ENCODE peak calls at places on chromosomes 5 and 9, in eight cellular contexts. U is stomach, T is AG09309, Z is AG10803, Y is GM12865, X is Caco-2, B is BE2C, W is lower lobe of right lung. F is an unnamed sample.
A peak's percentile ranks its signal among the peaks of the same experiment; 100 is the strongest.

GRCh38 chr5:150196986-150197385 is 7.1 kb downstream of the SLC6A7 start:
- DNase-seq in U (no peak), B (no peak), Z (no peak), W (no peak), X (no peak), T (no peak), Y (no peak), F (no peak)

GRCh38 chr9:103361906-103362305 is 366.8 kb downstream of the CYLC2 start:
- DNase-seq in W (no peak), Z (no peak), T (no peak), X (no peak), Y (no peak), B (no peak), U (no peak), F (no peak)

GRCh38 chr9:93575706-93576295 is 583 bp upstream of the PHF2 start:
- DNase-seq in U (peak; percentile 46), B (no peak), T (no peak), Z (peak; percentile 48), Y (peak; percentile 54), X (peak; percentile 12), W (peak; percentile 79), F (peak; percentile 61)

GRCh38 chr5:142432369-142432863 is 107.6 kb upstream of the SPRY4 start:
- DNase-seq in U (peak; percentile 86), Z (no peak), B (peak; percentile 47), Y (no peak), T (no peak), W (peak; percentile 66), X (no peak), F (no peak)

GRCh38 chr9:116355153-116355827 is 201.7 kb downstream of the PAPPA start:
- DNase-seq in W (no peak), U (peak; percentile 41), Z (no peak), X (no peak), Y (no peak), B (no peak), T (no peak), F (no peak)

GRCh38 chr5:39151731-39152130 is 67.6 kb downstream of the FYB1 start:
- DNase-seq in U (no peak), T (no peak), B (no peak), Y (no peak), X (no peak), W (no peak), Z (no peak), F (no peak)

GRCh38 chr5:132020568-132021339 is 9.3 kb upstream of the ACSL6 start:
- DNase-seq in X (no peak), T (no peak), U (no peak), W (no peak), Y (no peak), B (no peak), Z (no peak), F (no peak)

GRCh38 chr5:90251447-90251846 is 158.1 kb downstream of the CETN3 start:
- DNase-seq in Y (no peak), U (no peak), B (no peak), W (no peak), T (no peak), X (no peak), Z (no peak), F (no peak)

GRCh38 chr5:14110680-14111079 is 32.5 kb upstream of the TRIO start:
- DNase-seq in W (no peak), Y (no peak), B (no peak), U (no peak), X (no peak), T (peak; percentile 94), Z (peak; percentile 97), F (no peak)

GRCh38 chr5:140242890-140243585 is 59.9 kb downstream of the PFDN1 start:
- DNase-seq in X (no peak), W (peak; percentile 61), B (no peak), Y (no peak), Z (no peak), T (no peak), U (peak; percentile 71), F (no peak)

GRCh38 chr5:87151547-87151946 is 116.1 kb upstream of the RASA1 start:
- DNase-seq in W (no peak), Y (peak; percentile 24), X (no peak), Z (peak; percentile 86), U (no peak), T (peak; percentile 44), B (no peak), F (no peak)

GRCh38 chr5:43215073-43215631 is 23.1 kb downstream of the NIM1K start:
- DNase-seq in T (no peak), Z (peak; percentile 56), W (peak; percentile 77), U (no peak), Y (no peak), B (no peak), X (no peak), F (no peak)

GRCh38 chr5:63125862-63126261 is 547.2 kb downstream of the LRRC70 start:
- DNase-seq in B (no peak), Y (peak; percentile 22), X (peak; percentile 26), U (no peak), T (no peak), Z (peak; percentile 30), W (no peak), F (no peak)

GRCh38 chr5:143771229-143772001 is 40.5 kb upstream of the HMHB1 start:
- DNase-seq in T (no peak), Z (peak; percentile 45), W (no peak), Y (no peak), X (no peak), U (no peak), B (no peak), F (no peak)

GRCh38 chr5:71762826-71763225 is 43.8 kb downstream of the CARTPT start:
- DNase-seq in T (no peak), U (no peak), Z (no peak), B (no peak), W (no peak), Y (no peak), X (no peak), F (no peak)

GRCh38 chr9:98222885-98223640 is 30.6 kb upstream of the CORO2A start:
- DNase-seq in B (no peak), Y (no peak), Z (peak; percentile 100), T (peak; percentile 99), X (no peak), W (no peak), U (no peak), F (no peak)

GRCh38 chr9:127976943-127977871 is 3.6 kb downstream of the EEIG1 start:
- DNase-seq in U (no peak), X (no peak), T (no peak), Z (no peak), Y (no peak), B (no peak), W (no peak), F (no peak)

GRCh38 chr5:146409081-146409671 is 38.0 kb upstream of the TCERG1 start:
- DNase-seq in T (no peak), Z (peak; percentile 11), X (no peak), W (no peak), Y (no peak), U (no peak), B (no peak), F (no peak)

GRCh38 chr5:76836585-76836984 is 13.2 kb upstream of the S100Z start:
- DNase-seq in Z (no peak), Y (no peak), W (no peak), X (no peak), U (no peak), T (no peak), B (no peak), F (peak; percentile 3)

GRCh38 chr5:76831108-76831447 is 12.2 kb downstream of the F2RL1 start:
- DNase-seq in T (peak; percentile 29), W (no peak), B (no peak), Y (peak; percentile 54), U (peak; percentile 46), X (no peak), Z (peak; percentile 76), F (no peak)

GRCh38 chr5:76838481-76839261 is 11.1 kb upstream of the S100Z start:
- DNase-seq in Z (peak; percentile 40), U (no peak), T (no peak), Y (no peak), X (no peak), B (no peak), W (no peak), F (no peak)

DNA sequence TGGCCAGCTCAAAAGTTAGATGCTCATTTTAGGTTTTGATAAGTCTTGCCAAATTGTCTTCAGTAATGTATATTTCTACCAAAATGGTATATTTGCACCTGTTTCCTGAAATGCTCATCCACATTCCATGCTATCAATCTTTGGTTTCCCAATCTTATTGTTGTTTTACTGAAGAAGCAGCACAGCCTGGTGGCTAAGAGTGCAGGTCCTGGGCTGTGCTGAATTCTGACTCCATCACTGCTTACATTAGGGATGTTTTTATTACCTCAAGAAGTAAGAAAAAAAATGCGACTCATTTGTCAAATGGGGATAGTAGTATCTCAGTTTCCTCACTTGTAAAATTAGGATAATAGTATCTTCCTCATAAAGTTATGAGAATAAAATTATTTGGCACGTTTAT is 13.6 kb upstream of the S100Z start:
- DNase-seq in U (no peak), Y (no peak), W (no peak), T (no peak), X (no peak), Z (no peak), B (no peak), F (no peak)
- TF ChIP-seq CTCF in U (no peak), Y (no peak), W (no peak), T (peak; percentile 25), X (no peak), Z (no peak), B (no peak), F (no peak)

GRCh38 chr9:131407717-131408195 is 13.9 kb downstream of the PRRC2B start:
- DNase-seq in U (no peak), W (peak; percentile 60), T (no peak), Z (peak; percentile 52), B (no peak), Y (no peak), X (no peak), F (peak; percentile 44)
- H3K4me3 ChIP-seq in U (peak overlapping the region; percentile 2), W (peak overlapping the region; percentile 20), T (no peak overlapping the region), Z (peak overlapping the region; percentile 4), B (no peak overlapping the region), Y (no peak overlapping the region), X (no peak overlapping the region), F (peak overlapping the region; percentile 15)

GRCh38 chr5:20331826-20332225 is 343.8 kb upstream of the CDH18 start:
- DNase-seq in X (no peak), B (no peak), Y (no peak), U (no peak), Z (no peak), W (no peak), T (no peak), F (no peak)

GRCh38 chr5:20340123-20340522 is 352.1 kb upstream of the CDH18 start:
- DNase-seq in B (no peak), X (no peak), T (no peak), W (no peak), U (no peak), Y (no peak), Z (no peak), F (no peak)

GRCh38 chr5:20335978-20336377 is 348.0 kb upstream of the CDH18 start:
- DNase-seq in X (peak; percentile 5), W (no peak), Z (no peak), T (no peak), B (peak; percentile 37), U (no peak), Y (no peak), F (no peak)
- TF ChIP-seq CTCF in X (no peak), W (no peak), Z (no peak), T (no peak), B (peak; percentile 53), U (no peak), Y (no peak), F (no peak)

DNA sequence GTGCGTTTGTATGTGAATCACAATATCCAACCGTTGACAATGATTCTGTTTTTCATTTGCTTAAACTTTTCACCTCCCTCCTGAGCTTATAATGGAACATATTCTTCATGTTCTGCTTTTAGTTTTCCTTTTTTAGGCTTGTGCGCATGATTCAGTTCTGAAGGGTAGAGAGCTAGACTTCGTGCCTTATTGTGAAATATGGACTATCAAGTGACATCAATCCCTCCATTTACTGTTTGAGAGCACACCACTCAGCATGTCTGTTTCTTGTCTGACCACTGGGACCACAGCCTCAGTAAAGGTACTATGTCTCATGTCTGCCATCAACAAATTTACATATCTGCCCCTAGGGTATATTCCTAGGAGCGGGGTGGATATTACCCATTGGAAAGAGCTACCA is 30.5 kb upstream of the LPAR1 start:
- DNase-seq in Y (no peak), W (no peak), X (no peak), B (no peak), U (no peak), T (peak; percentile 37), Z (peak; percentile 41), F (no peak)
- H3K4me3 ChIP-seq in Y (no peak overlapping the region), W (no peak overlapping the region), X (no peak overlapping the region), B (no peak overlapping the region), U (no peak overlapping the region), T (no peak overlapping the region), Z (peak overlapping the region; percentile 6), F (no peak overlapping the region)

F was measured in tibial artery.